ENCODE peak calls at places on chromosomes 2 and 18, in six cellular contexts. One of them, this sample, is unnamed.

GRCh38 chr18:3256693-3257626 is 5.0 kb upstream of the MYL12B start:
- DNase-seq in kidney epithelial cell: no peak
- DNase-seq in AG09309: no peak
- DNase-seq in cardiac muscle cell: no peak
- DNase-seq in fibroblast of lung: no peak
- DNase-seq in pancreas: no peak
- DNase-seq in this sample: no peak

GRCh38 chr2:71683070-71683469 is 229.7 kb downstream of the DYSF start:
- DNase-seq in kidney epithelial cell: no peak
- DNase-seq in AG09309: no peak
- DNase-seq in cardiac muscle cell: no peak
- DNase-seq in fibroblast of lung: no peak
- DNase-seq in pancreas: no peak
- DNase-seq in this sample: no peak

GRCh38 chr18:36335476-36336279 is 38.2 kb downstream of the FHOD3 start:
- DNase-seq in kidney epithelial cell: no peak
- DNase-seq in AG09309: peak; percentile 42
- DNase-seq in cardiac muscle cell: no peak
- DNase-seq in fibroblast of lung: no peak
- DNase-seq in pancreas: no peak
- DNase-seq in this sample: no peak

GRCh38 chr18:80033181-80034067 is 810 bp upstream of the RBFA start:
- DNase-seq in kidney epithelial cell: no peak
- DNase-seq in AG09309: no peak
- DNase-seq in cardiac muscle cell: peak; percentile 56
- DNase-seq in fibroblast of lung: peak; percentile 85
- DNase-seq in pancreas: no peak
- DNase-seq in this sample: no peak

GRCh38 chr18:49227456-49227855 is 233.0 kb downstream of the DYM start:
- DNase-seq in kidney epithelial cell: no peak
- DNase-seq in AG09309: no peak
- DNase-seq in cardiac muscle cell: no peak
- DNase-seq in fibroblast of lung: no peak
- DNase-seq in pancreas: no peak
- DNase-seq in this sample: no peak

GRCh38 chr2:101076581-101076980 is 74.5 kb downstream of the RPL31 start:
- DNase-seq in kidney epithelial cell: no peak
- DNase-seq in AG09309: no peak
- DNase-seq in cardiac muscle cell: peak; percentile 20
- DNase-seq in fibroblast of lung: no peak
- DNase-seq in pancreas: peak; percentile 40
- DNase-seq in this sample: no peak

GRCh38 chr2:109217362-109218086 is 88.5 kb downstream of the SH3RF3 start:
- DNase-seq in kidney epithelial cell: no peak
- DNase-seq in AG09309: peak; percentile 80
- DNase-seq in cardiac muscle cell: peak; percentile 55
- DNase-seq in fibroblast of lung: peak; percentile 98
- DNase-seq in pancreas: no peak
- DNase-seq in this sample: no peak

GRCh38 chr18:48066225-48066652 is 135.8 kb upstream of the SMAD2 start:
- DNase-seq in kidney epithelial cell: no peak
- DNase-seq in AG09309: no peak
- DNase-seq in cardiac muscle cell: peak; percentile 6
- DNase-seq in fibroblast of lung: no peak
- DNase-seq in pancreas: no peak
- DNase-seq in this sample: no peak

GRCh38 chr18:44887227-44887631 is 206.5 kb downstream of the SETBP1 start:
- DNase-seq in kidney epithelial cell: peak; percentile 55
- DNase-seq in AG09309: peak; percentile 29
- DNase-seq in cardiac muscle cell: peak; percentile 67
- DNase-seq in fibroblast of lung: no peak
- DNase-seq in pancreas: peak; percentile 70
- DNase-seq in this sample: no peak

GRCh38 chr2:172931923-172932520 is 143.6 kb upstream of the MAP3K20 start:
- DNase-seq in kidney epithelial cell: peak; percentile 23
- DNase-seq in AG09309: no peak
- DNase-seq in cardiac muscle cell: peak; percentile 85
- DNase-seq in fibroblast of lung: peak; percentile 82
- DNase-seq in pancreas: peak; percentile 71
- DNase-seq in this sample: no peak

GRCh38 chr18:12721495-12722275 is 18.8 kb downstream of the PSMG2 start:
- DNase-seq in kidney epithelial cell: no peak
- DNase-seq in AG09309: no peak
- DNase-seq in cardiac muscle cell: no peak
- DNase-seq in fibroblast of lung: no peak
- DNase-seq in pancreas: no peak
- DNase-seq in this sample: no peak

GRCh38 chr2:39492095-39492590 is 55.1 kb upstream of the MAP4K3 start:
- DNase-seq in kidney epithelial cell: peak; percentile 82
- DNase-seq in AG09309: peak; percentile 91
- DNase-seq in cardiac muscle cell: peak; percentile 95
- DNase-seq in fibroblast of lung: peak; percentile 97
- DNase-seq in pancreas: no peak
- DNase-seq in this sample: no peak

GRCh38 chr2:84033347-84033974 is 425.6 kb downstream of the SUCLG1 start:
- DNase-seq in kidney epithelial cell: no peak
- DNase-seq in AG09309: no peak
- DNase-seq in cardiac muscle cell: no peak
- DNase-seq in fibroblast of lung: no peak
- DNase-seq in pancreas: no peak
- DNase-seq in this sample: no peak

GRCh38 chr2:100859902-100860301 is 40.0 kb downstream of the NPAS2 start:
- DNase-seq in kidney epithelial cell: no peak
- DNase-seq in AG09309: no peak
- DNase-seq in cardiac muscle cell: no peak
- DNase-seq in fibroblast of lung: no peak
- DNase-seq in pancreas: no peak
- DNase-seq in this sample: no peak

DNA sequence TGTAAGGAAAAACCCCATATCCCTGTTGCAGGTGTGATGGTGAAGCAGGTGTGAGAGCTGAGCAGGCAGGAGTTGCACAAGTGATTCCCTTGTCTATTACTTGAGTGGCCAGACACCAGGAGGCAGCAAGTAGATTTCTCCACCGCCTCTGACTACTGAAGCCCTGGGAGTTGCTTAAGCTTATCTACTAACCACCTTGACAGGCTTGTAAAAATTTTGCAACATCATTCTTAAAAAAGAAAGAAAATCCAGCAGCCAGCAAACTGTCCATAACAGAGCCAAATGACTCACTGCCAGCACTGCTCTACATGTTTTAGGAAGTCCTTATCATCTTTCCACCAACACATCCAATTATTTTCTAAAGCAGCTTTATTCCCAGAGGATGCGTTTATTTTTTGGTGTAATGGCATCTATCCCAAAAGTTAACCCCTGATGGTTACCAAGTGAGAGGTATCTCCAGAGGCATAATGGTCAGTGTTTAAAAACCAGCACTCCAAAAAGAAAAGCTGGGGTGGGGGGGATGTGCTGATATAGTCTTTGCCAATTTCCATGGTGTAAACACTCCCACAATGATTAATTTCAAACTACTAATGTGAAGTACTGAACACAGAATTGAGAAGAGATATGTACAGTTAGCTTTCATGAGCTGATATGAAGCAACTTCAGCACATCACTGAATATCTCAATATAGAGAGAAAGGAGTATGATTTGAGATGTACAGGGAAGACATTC is 16.3 kb upstream of the GPR39 start:
- DNase-seq in kidney epithelial cell: no peak
- DNase-seq in AG09309: peak; percentile 88
- DNase-seq in cardiac muscle cell: peak; percentile 94
- DNase-seq in fibroblast of lung: peak; percentile 21
- DNase-seq in pancreas: no peak
- DNase-seq in this sample: no peak
- TF ChIP-seq CTCF in kidney epithelial cell: no peak
- TF ChIP-seq CTCF in AG09309: peak; percentile 39
- TF ChIP-seq CTCF in cardiac muscle cell: peak; percentile 40
- TF ChIP-seq CTCF in fibroblast of lung: no peak
- TF ChIP-seq CTCF in pancreas: no peak
- TF ChIP-seq CTCF in this sample: no peak

DNA sequence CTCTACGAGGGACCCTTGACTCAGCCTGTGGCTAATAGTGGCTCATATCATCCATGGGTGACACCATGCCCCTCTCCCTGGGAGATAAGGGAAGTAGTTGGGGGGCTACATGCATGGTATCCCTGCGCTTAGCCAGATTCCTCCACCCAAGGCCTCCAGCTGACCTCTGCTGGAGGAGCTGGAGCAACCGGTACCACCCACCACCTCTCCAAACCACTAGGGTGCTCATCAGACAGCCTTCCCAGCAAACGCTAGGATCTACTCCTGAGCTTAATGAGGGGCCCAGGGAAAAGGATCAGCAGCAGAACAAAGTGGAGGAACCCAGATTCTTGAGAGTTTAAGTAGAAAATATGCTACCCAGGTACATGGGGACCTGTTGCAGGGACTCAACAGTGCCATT is 75.9 kb upstream of the CAPN13 start:
- DNase-seq in kidney epithelial cell: no peak
- DNase-seq in AG09309: no peak
- DNase-seq in cardiac muscle cell: no peak
- DNase-seq in fibroblast of lung: no peak
- DNase-seq in pancreas: no peak
- DNase-seq in this sample: no peak
- TF ChIP-seq CTCF in kidney epithelial cell: no peak
- TF ChIP-seq CTCF in AG09309: no peak
- TF ChIP-seq CTCF in cardiac muscle cell: no peak
- TF ChIP-seq CTCF in fibroblast of lung: no peak
- TF ChIP-seq CTCF in pancreas: no peak
- TF ChIP-seq CTCF in this sample: no peak

GRCh38 chr2:156215656-156216055 is 116.9 kb downstream of the NR4A2 start:
- DNase-seq in kidney epithelial cell: no peak
- DNase-seq in AG09309: no peak
- DNase-seq in cardiac muscle cell: no peak
- DNase-seq in fibroblast of lung: no peak
- DNase-seq in pancreas: no peak
- DNase-seq in this sample: no peak
- TF ChIP-seq CTCF in kidney epithelial cell: no peak
- TF ChIP-seq CTCF in AG09309: no peak
- TF ChIP-seq CTCF in cardiac muscle cell: no peak
- TF ChIP-seq CTCF in fibroblast of lung: no peak
- TF ChIP-seq CTCF in pancreas: no peak
- TF ChIP-seq CTCF in this sample: no peak

DNA sequence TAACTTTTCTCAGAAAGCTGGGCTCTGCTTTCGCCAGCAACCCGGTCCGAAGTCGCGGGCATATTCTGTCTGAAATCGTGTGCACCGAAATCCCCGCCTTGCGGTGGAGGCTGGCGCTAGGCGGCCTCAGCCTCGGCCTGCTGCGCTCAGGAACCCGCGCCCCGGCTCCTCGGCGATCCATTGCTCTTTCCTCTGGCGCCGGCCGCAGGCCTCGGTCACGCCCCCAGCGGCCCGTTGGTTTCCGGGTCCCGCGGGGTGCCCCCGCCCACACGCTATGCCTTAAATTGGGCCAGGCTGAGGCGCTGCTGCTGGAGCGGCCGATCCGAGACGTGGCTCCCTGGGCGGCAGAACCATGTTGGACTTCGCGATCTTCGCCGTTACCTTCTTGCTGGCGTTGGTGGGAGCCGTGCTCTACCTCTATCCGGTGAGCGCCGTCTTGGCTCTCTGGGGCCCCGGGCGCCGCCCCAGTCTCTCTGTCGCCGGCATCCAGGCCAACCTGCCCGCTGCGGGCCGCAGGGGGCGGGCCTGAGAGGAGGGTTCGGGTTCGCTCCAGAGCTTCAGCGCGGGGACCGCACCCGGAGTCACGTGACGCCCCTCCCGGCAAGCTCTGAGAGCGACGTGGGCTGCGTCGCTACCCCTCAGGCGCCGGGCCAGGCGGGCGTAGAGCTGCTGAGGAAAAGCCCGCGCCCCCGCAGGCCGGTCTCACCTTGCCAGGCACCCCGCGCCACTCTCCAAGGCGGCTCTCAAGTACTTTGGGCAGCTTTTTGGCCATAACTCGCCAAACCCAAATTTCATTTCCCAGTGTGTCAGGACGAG is at the start of gene CYP20A1:
- DNase-seq in kidney epithelial cell: peak; percentile 76
- DNase-seq in AG09309: peak; percentile 79
- DNase-seq in cardiac muscle cell: peak; percentile 98
- DNase-seq in fibroblast of lung: peak; percentile 97
- DNase-seq in pancreas: peak; percentile 98
- DNase-seq in this sample: peak; percentile 99
- TF ChIP-seq CTCF in kidney epithelial cell: peak; percentile 35
- TF ChIP-seq CTCF in AG09309: peak; percentile 18
- TF ChIP-seq CTCF in cardiac muscle cell: peak; percentile 35
- TF ChIP-seq CTCF in fibroblast of lung: peak; percentile 21
- TF ChIP-seq CTCF in pancreas: no peak
- TF ChIP-seq CTCF in this sample: peak; percentile 49

This sample was measured in osteocyte.